ENCODE peak calls at places on chromosomes 12 and 14, in ten cellular contexts. B, I, J, Y, W, L, U, Z, H and C are unnamed samples.

GRCh38 chr12:68609955-68610434 is 704 bp upstream of the RAP1B start:
- DNase-seq in B (no peak), I (peak; percentile 52), J (peak; percentile 30), Y (peak; percentile 43), W (peak; percentile 55), L (peak; percentile 57), U (no peak), Z (no peak), H (peak; percentile 45), C (no peak)

GRCh38 chr12:55743131-55743921 is 404 bp downstream of the GDF11 start:
- DNase-seq in B (peak; percentile 78), I (peak; percentile 66), J (peak; percentile 68), Y (peak; percentile 61), W (peak; percentile 67), L (peak; percentile 64), U (peak; percentile 84), Z (no peak), H (peak; percentile 74), C (no peak)

GRCh38 chr14:99363616-99364290 is 91.8 kb upstream of the BCL11B start:
- DNase-seq in B (no peak), I (no peak), J (no peak), Y (no peak), W (no peak), L (no peak), U (no peak), Z (no peak), H (no peak), C (no peak)

GRCh38 chr12:49287876-49288275 is 7.1 kb upstream of the PRPH start:
- DNase-seq in B (no peak), I (no peak), J (no peak), Y (no peak), W (no peak), L (no peak), U (no peak), Z (no peak), H (no peak), C (no peak)

GRCh38 chr12:114918535-114919233 is 234.7 kb upstream of the TBX3 start:
- DNase-seq in B (no peak), I (peak; percentile 84), J (peak; percentile 72), Y (no peak), W (no peak), L (no peak), U (no peak), Z (no peak), H (peak; percentile 80), C (no peak)

GRCh38 chr12:110937104-110937641 is 16.8 kb upstream of the MYL2 start:
- DNase-seq in B (peak; percentile 75), I (peak; percentile 17), J (peak; percentile 23), Y (no peak), W (peak; percentile 54), L (peak; percentile 33), U (peak; percentile 81), Z (no peak), H (peak; percentile 31), C (no peak)

GRCh38 chr12:57722716-57723629 is 15.6 kb downstream of the AGAP2 start:
- DNase-seq in B (no peak), I (no peak), J (no peak), Y (no peak), W (no peak), L (no peak), U (no peak), Z (no peak), H (no peak), C (no peak)

GRCh38 chr14:104677506-104678332 is 11.7 kb upstream of the INF2 start:
- DNase-seq in B (peak; percentile 85), I (peak; percentile 77), J (peak; percentile 81), Y (peak; percentile 76), W (peak; percentile 83), L (no peak), U (peak; percentile 76), Z (peak; percentile 85), H (peak; percentile 75), C (no peak)

GRCh38 chr12:124759841-124760508 is 103.7 kb downstream of the SCARB1 start:
- DNase-seq in B (peak; percentile 76), I (peak; percentile 75), J (no peak), Y (no peak), W (no peak), L (no peak), U (no peak), Z (no peak), H (no peak), C (no peak)

GRCh38 chr12:49667319-49668090 is 39.7 kb downstream of the FMNL3 start:
- DNase-seq in B (no peak), I (peak; percentile 47), J (peak; percentile 73), Y (no peak), W (peak; percentile 37), L (no peak), U (no peak), Z (no peak), H (no peak), C (no peak)

GRCh38 chr12:68406134-68406576 is 74.0 kb upstream of the MDM1 start:
- DNase-seq in B (peak; percentile 93), I (peak; percentile 96), J (peak; percentile 82), Y (peak; percentile 91), W (no peak), L (no peak), U (no peak), Z (peak; percentile 96), H (peak; percentile 95), C (peak; percentile 64)

GRCh38 chr14:81441626-81442134 is 41.6 kb upstream of the STON2 start:
- DNase-seq in B (no peak), I (no peak), J (no peak), Y (no peak), W (no peak), L (no peak), U (no peak), Z (no peak), H (no peak), C (no peak)

GRCh38 chr12:55220725-55221124 is at the start of gene OR10A7:
- DNase-seq in B (no peak), I (no peak), J (no peak), Y (no peak), W (no peak), L (no peak), U (no peak), Z (no peak), H (no peak), C (no peak)

GRCh38 chr12:64025174-64025958 is 180.9 kb downstream of the SRGAP1 start:
- DNase-seq in B (no peak), I (no peak), J (no peak), Y (no peak), W (no peak), L (no peak), U (no peak), Z (no peak), H (no peak), C (no peak)

GRCh38 chr14:54814076-54814475 is 88.5 kb downstream of the GCH1 start:
- DNase-seq in B (no peak), I (no peak), J (no peak), Y (no peak), W (peak; percentile 70), L (no peak), U (no peak), Z (no peak), H (no peak), C (no peak)

GRCh38 chr14:93987815-93988476 is 9.2 kb upstream of the CCDC197 start:
- DNase-seq in B (no peak), I (no peak), J (no peak), Y (no peak), W (no peak), L (no peak), U (no peak), Z (no peak), H (no peak), C (no peak)

GRCh38 chr12:80709811-80710726 is 2.6 kb downstream of the MYF6 start:
- DNase-seq in B (no peak), I (no peak), J (no peak), Y (no peak), W (no peak), L (no peak), U (peak; percentile 28), Z (no peak), H (no peak), C (no peak)
- TF ChIP-seq CTCF in B (no peak), I (peak; percentile 21), J (no peak), Y (no peak), W (peak; percentile 24), L (peak; percentile 58), U (peak; percentile 64), Z (no peak), H (no peak), C (no peak)

DNA sequence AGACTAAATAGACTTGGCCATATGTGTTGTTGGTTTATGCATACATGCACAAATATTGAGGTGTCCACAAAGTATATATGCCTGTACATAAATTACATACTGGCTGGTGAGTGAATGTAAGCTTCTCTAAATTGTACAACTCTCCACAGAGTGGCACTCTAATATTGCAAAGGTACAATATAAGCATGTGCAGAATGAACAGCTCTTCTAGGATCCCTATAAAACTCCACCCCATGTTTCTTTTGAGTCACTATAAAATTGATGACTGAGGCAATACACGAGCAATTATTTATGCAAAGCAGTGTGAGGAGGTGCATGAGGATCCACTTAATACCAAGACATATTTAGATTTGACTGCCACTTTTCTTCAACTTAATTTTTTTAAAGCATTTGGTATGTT is 172.2 kb downstream of the NAV3 start:
- DNase-seq in B (no peak), I (peak; percentile 11), J (peak; percentile 15), Y (no peak), W (no peak), L (no peak), U (no peak), Z (no peak), H (peak; percentile 81), C (no peak)
- TF ChIP-seq CTCF in B (no peak), I (no peak), J (no peak), Y (no peak), W (no peak), L (no peak), U (no peak), Z (no peak), H (no peak), C (no peak)

DNA sequence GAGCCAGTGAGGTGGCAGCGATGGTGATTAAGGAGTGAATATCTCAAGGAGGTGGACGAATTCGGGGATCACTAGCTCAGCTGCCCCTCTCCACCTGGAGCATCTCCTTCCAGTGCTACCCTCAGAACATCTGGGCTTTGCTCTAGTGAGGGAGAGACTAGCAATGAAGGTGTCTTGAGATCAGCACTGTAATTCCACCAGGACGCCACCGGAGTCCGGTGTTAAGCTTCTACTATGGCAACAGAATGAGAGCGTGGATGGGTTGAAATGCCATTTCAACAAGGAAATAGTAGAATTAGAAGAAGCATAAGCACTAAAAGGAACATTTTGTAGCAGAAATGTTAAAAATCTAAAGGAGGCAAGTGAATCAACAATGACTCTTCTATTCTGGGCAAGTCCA is 61.1 kb downstream of the NTF3 start:
- DNase-seq in B (no peak), I (no peak), J (no peak), Y (no peak), W (no peak), L (no peak), U (no peak), Z (no peak), H (no peak), C (no peak)
- TF ChIP-seq CTCF in B (no peak), I (peak; percentile 26), J (peak; percentile 29), Y (no peak), W (no peak), L (no peak), U (peak; percentile 10), Z (no peak), H (peak; percentile 7), C (no peak)

DNA sequence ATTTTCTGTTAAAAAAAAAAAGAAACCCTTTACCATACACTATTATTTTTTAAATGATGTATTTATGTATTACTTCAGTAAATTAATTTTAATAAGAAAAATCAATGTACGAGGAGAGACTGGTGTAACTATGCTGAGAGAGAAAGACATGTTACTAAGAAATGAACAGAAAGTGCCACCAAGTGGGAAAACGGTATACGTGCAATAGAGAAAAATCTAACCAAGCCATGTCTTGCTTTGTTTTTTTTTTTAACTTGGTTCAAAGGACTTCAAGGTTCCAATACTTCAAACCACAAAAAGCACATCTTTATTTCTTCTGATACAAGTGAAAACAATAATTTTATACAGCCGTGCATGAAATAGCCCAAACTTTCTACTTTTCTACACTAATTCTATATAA is 22.9 kb downstream of the NDUFA12 start:
- DNase-seq in B (no peak), I (peak; percentile 32), J (peak; percentile 42), Y (no peak), W (no peak), L (no peak), U (no peak), Z (no peak), H (peak; percentile 60), C (no peak)
- TF ChIP-seq CTCF in B (no peak), I (peak; percentile 42), J (peak; percentile 44), Y (no peak), W (no peak), L (no peak), U (peak; percentile 10), Z (no peak), H (no peak), C (no peak)